ENCODE peak calls at places on chromosomes 5 and 9, in four cellular contexts. Y is thyroid gland, C is transverse colon, P is psoas muscle. T is an unnamed sample. For H3K4me1, the result is how much of the 10 kb centered on the place peaks cover.

GRCh38 chr5:11468334-11469039 is 435.8 kb downstream of the CTNND2 start:
- DNase-seq in Y (no peak), C (no peak), P (no peak), T (no peak)

GRCh38 chr9:128946945-128947422 is 419 bp downstream of the DOLK start:
- DNase-seq in Y (peak), C (peak), P (peak), T (no peak)

GRCh38 chr9:25742241-25742640 is 64.0 kb upstream of the TUSC1 start:
- DNase-seq in Y (no peak), C (no peak), P (no peak), T (no peak)

GRCh38 chr9:71223953-71224538 is 102.6 kb upstream of the TRPM3 start:
- DNase-seq in Y (no peak), C (no peak), P (no peak), T (no peak)

GRCh38 chr5:60340965-60341471 is 358.9 kb downstream of the DEPDC1B start:
- DNase-seq in Y (peak), C (no peak), P (no peak), T (no peak)

GRCh38 chr5:107796797-107797196 is 126.1 kb upstream of the EFNA5 start:
- DNase-seq in Y (no peak), C (no peak), P (no peak), T (no peak)

GRCh38 chr5:6760003-6760402 is 46.8 kb downstream of the TENT4A start:
- DNase-seq in Y (no peak), C (no peak), P (no peak), T (no peak)

GRCh38 chr5:83925321-83925877 is 204.7 kb upstream of the HAPLN1 start:
- DNase-seq in Y (no peak), C (no peak), P (no peak), T (no peak)

GRCh38 chr5:33400675-33401074 is 40.1 kb upstream of the TARS1 start:
- DNase-seq in Y (no peak), C (no peak), P (no peak), T (no peak)

GRCh38 chr5:60633336-60633735 is 66.6 kb downstream of the DEPDC1B start:
- DNase-seq in Y (peak), C (no peak), P (no peak), T (no peak)

GRCh38 chr9:4581031-4581760 is 80.9 kb upstream of the PLPP6 start:
- DNase-seq in Y (peak), C (no peak), P (no peak), T (no peak)

GRCh38 chr9:109107402-109108240 is 12.1 kb downstream of the TMEM245 start:
- DNase-seq in Y (no peak), C (no peak), P (no peak), T (peak)

GRCh38 chr9:109113239-109113638 is 6.5 kb downstream of the TMEM245 start:
- DNase-seq in Y (no peak), C (no peak), P (no peak), T (no peak)

GRCh38 chr9:109108318-109108717 is 11.4 kb downstream of the TMEM245 start:
- DNase-seq in Y (no peak), C (no peak), P (no peak), T (no peak)

GRCh38 chr9:109110326-109111014 is 9.3 kb downstream of the TMEM245 start:
- DNase-seq in Y (no peak), C (no peak), P (no peak), T (no peak)

GRCh38 chr9:109109962-109110325 is 9.8 kb downstream of the TMEM245 start:
- DNase-seq in Y (no peak), C (no peak), P (no peak), T (no peak)
- H3K4me1 ChIP-seq in Y (half or more), C (under half), P (half or more), T (half or more)

GRCh38 chr9:116112236-116112635 is 41.4 kb upstream of the PAPPA start:
- DNase-seq in Y (no peak), C (no peak), P (no peak), T (no peak)
- TF ChIP-seq CTCF in Y (no peak), C (no peak), P (peak), T (no peak)

GRCh38 chr9:134656334-134657034 is 14.9 kb downstream of the COL5A1 start:
- DNase-seq in Y (no peak), C (no peak), P (peak), T (no peak)

GRCh38 chr9:134652291-134653225 is 11.0 kb downstream of the COL5A1 start:
- DNase-seq in Y (no peak), C (no peak), P (peak), T (no peak)

GRCh38 chr9:134653259-134654009 is 11.8 kb downstream of the COL5A1 start:
- DNase-seq in Y (no peak), C (no peak), P (peak), T (no peak)

GRCh38 chr9:134655591-134656333 is 14.2 kb downstream of the COL5A1 start:
- DNase-seq in Y (no peak), C (no peak), P (peak), T (no peak)

GRCh38 chr9:134655101-134655500 is 13.5 kb downstream of the COL5A1 start:
- DNase-seq in Y (no peak), C (no peak), P (peak), T (no peak)
- H3K4me1 ChIP-seq in Y (under half), C (under half), P (under half), T (under half)

GRCh38 chr9:37676411-37676830 is 25.7 kb downstream of the FRMPD1 start:
- DNase-seq in Y (no peak), C (no peak), P (peak), T (no peak)

GRCh38 chr9:37675661-37676060 is 24.9 kb downstream of the FRMPD1 start:
- DNase-seq in Y (no peak), C (peak), P (no peak), T (no peak)

GRCh38 chr9:37677435-37677834 is 26.7 kb downstream of the FRMPD1 start:
- DNase-seq in Y (no peak), C (no peak), P (no peak), T (no peak)

GRCh38 chr9:37679649-37680402 is 29.1 kb downstream of the FRMPD1 start:
- DNase-seq in Y (no peak), C (no peak), P (no peak), T (no peak)

DNA sequence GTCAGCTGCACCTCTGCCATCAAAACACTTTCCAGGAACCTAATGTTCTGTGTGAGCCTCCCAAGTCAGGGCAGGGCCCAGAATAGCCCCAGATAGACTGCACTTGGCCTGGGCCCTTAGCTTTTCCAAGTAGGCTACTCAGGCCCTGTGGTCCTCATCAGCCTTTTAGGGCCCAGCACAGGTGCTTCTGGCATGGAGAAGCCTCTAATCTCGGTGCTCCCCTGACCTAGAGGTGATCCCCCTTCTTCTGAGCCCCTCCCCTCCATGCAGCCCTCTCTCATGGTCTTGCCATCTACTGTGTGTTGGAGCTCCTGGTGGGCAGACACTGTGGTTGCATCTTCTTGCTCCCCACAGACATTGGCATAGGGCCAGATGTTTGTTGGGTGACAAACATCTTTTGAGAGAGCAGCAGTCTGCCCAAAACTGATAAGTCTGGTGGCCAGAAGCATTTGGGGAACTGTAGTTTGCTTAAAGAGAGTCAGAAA is 28.1 kb downstream of the FRMPD1 start:
- DNase-seq in Y (no peak), C (no peak), P (no peak), T (no peak)
- TF ChIP-seq CTCF in Y (no peak), C (no peak), P (no peak), T (no peak)

DNA sequence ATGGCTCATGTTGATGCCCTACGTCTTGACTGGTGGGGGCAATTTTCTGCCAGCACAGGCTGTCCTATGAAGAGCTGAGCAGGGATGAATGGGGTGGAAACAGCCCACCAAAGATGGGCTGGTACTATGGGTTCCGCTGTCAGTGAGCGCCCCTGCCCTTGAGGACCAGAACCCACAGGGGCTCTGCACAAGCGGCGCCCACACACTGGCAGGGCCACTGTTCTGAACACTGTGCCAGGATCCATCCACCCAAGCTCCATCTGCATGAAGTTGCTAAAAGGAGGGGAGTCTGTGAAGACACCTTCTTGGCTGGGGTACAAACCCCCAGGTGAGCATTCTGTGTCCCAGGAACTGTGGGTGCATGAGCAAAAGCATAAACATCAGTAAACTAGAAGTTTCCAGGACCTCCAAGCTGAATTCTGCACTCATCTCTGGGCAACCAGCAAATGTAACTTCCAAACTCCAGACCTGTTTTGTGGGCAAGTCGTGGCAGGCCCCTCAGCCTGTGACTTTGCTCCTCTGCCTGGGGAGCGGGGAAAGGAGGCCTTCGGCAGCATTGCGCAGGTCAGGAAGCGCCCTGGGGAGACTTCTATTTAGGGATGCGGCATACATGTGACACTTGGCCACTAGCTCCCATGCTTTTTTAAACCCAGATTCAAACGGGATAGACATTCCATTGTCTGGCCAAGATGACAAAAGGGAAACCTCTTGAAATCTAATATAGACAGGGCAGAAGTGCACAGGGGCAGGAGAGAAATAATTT is 48.9 kb downstream of the PTPN3 start:
- DNase-seq in Y (no peak), C (no peak), P (no peak), T (peak)
- H3K4me1 ChIP-seq in Y (under half), C (under half), P (under half), T (under half)

DNA sequence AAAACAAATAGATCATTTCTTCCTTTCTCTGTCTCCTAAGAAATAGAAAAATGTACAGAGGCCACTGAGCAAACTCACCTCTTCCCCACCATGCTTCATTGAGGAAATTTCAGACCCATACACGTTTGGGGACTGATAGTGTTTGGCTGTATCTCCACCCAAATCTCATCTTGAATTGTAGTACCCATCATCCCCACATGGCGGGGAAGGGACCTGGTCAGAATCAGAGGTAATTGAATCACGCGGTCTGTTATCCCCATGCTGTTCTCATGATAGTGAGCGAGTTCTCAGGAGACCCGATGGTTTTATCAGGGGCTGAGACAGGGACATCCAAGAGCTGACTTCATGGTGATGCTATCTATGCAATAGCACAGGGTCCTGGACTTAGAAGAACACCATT is 1655.8 kb downstream of the MAT2B start:
- DNase-seq in Y (no peak), C (no peak), P (no peak), T (no peak)
- TF ChIP-seq CTCF in Y (no peak), C (no peak), P (no peak), T (peak)

GRCh38 chr9:122080986-122081385 is 12.1 kb downstream of the TTLL11 start:
- DNase-seq in Y (no peak), C (no peak), P (no peak), T (no peak)
- H3K4me1 ChIP-seq in Y (under half), C (under half), P (under half), T (under half)

GRCh38 chr5:181121675-181122561 is 9.1 kb downstream of the OR2V1 start:
- DNase-seq in Y (no peak), C (no peak), P (no peak), T (no peak)
- TF ChIP-seq CTCF in Y (no peak), C (no peak), P (no peak), T (no peak)

T was measured in Caco-2.